ENCODE peak calls at places on chromosome 17, in ten cellular contexts. One of them, this sample, is unnamed.
A peak's percentile ranks its signal among the peaks of the same experiment; 100 is the strongest.

GRCh38 chr17:66191607-66192377 is at the start of gene CEP112:
- DNase-seq in skeletal muscle cell: peak; percentile 16
- DNase-seq in stimulated activated CD4-positive, alpha-beta T cell treated with anti-CD3 and anti-CD28 coated beads, TNF-alpha, amount 100 ng/mL, for 4 hours: peak; percentile 90
- DNase-seq in effector memory CD4-positive, alpha-beta T cell: peak; percentile 84
- DNase-seq in testis: peak; percentile 91
- DNase-seq in left ventricle myocardium inferior: peak; percentile 77
- DNase-seq in ascending aorta: peak; percentile 83
- DNase-seq in SK-N-DZ: peak; percentile 89
- DNase-seq in Panc1: no peak
- DNase-seq in BE2C: peak; percentile 89
- DNase-seq in this sample: peak; percentile 83

GRCh38 chr17:58111676-58112075 is 28.5 kb downstream of the DYNLL2 start:
- DNase-seq in skeletal muscle cell: no peak
- DNase-seq in stimulated activated CD4-positive, alpha-beta T cell treated with anti-CD3 and anti-CD28 coated beads, TNF-alpha, amount 100 ng/mL, for 4 hours: no peak
- DNase-seq in effector memory CD4-positive, alpha-beta T cell: no peak
- DNase-seq in testis: no peak
- DNase-seq in left ventricle myocardium inferior: no peak
- DNase-seq in ascending aorta: no peak
- DNase-seq in SK-N-DZ: no peak
- DNase-seq in Panc1: no peak
- DNase-seq in BE2C: no peak
- DNase-seq in this sample: no peak

GRCh38 chr17:9148908-9149536 is 127.7 kb downstream of the NTN1 start:
- DNase-seq in skeletal muscle cell: no peak
- DNase-seq in stimulated activated CD4-positive, alpha-beta T cell treated with anti-CD3 and anti-CD28 coated beads, TNF-alpha, amount 100 ng/mL, for 4 hours: no peak
- DNase-seq in effector memory CD4-positive, alpha-beta T cell: no peak
- DNase-seq in testis: no peak
- DNase-seq in left ventricle myocardium inferior: no peak
- DNase-seq in ascending aorta: no peak
- DNase-seq in SK-N-DZ: no peak
- DNase-seq in Panc1: no peak
- DNase-seq in BE2C: no peak
- DNase-seq in this sample: no peak

GRCh38 chr17:34580685-34581445 is 1.5 kb downstream of the TMEM132E start:
- DNase-seq in skeletal muscle cell: no peak
- DNase-seq in stimulated activated CD4-positive, alpha-beta T cell treated with anti-CD3 and anti-CD28 coated beads, TNF-alpha, amount 100 ng/mL, for 4 hours: no peak
- DNase-seq in effector memory CD4-positive, alpha-beta T cell: no peak
- DNase-seq in testis: peak; percentile 26
- DNase-seq in left ventricle myocardium inferior: no peak
- DNase-seq in ascending aorta: no peak
- DNase-seq in SK-N-DZ: peak; percentile 47
- DNase-seq in Panc1: no peak
- DNase-seq in BE2C: peak; percentile 43
- DNase-seq in this sample: no peak

GRCh38 chr17:29140051-29140582 is 40.1 kb downstream of the MYO18A start:
- DNase-seq in skeletal muscle cell: no peak
- DNase-seq in stimulated activated CD4-positive, alpha-beta T cell treated with anti-CD3 and anti-CD28 coated beads, TNF-alpha, amount 100 ng/mL, for 4 hours: peak; percentile 59
- DNase-seq in effector memory CD4-positive, alpha-beta T cell: peak; percentile 66
- DNase-seq in testis: peak; percentile 91
- DNase-seq in left ventricle myocardium inferior: peak; percentile 91
- DNase-seq in ascending aorta: peak; percentile 94
- DNase-seq in SK-N-DZ: peak; percentile 83
- DNase-seq in Panc1: no peak
- DNase-seq in BE2C: peak; percentile 72
- DNase-seq in this sample: peak; percentile 73

GRCh38 chr17:8799851-8800212 is 667 bp upstream of the MFSD6L start:
- DNase-seq in skeletal muscle cell: no peak
- DNase-seq in stimulated activated CD4-positive, alpha-beta T cell treated with anti-CD3 and anti-CD28 coated beads, TNF-alpha, amount 100 ng/mL, for 4 hours: no peak
- DNase-seq in effector memory CD4-positive, alpha-beta T cell: no peak
- DNase-seq in testis: peak; percentile 39
- DNase-seq in left ventricle myocardium inferior: no peak
- DNase-seq in ascending aorta: no peak
- DNase-seq in SK-N-DZ: no peak
- DNase-seq in Panc1: no peak
- DNase-seq in BE2C: no peak
- DNase-seq in this sample: no peak

GRCh38 chr17:56319531-56319930 is 166.3 kb downstream of the ANKFN1 start:
- DNase-seq in skeletal muscle cell: no peak
- DNase-seq in stimulated activated CD4-positive, alpha-beta T cell treated with anti-CD3 and anti-CD28 coated beads, TNF-alpha, amount 100 ng/mL, for 4 hours: no peak
- DNase-seq in effector memory CD4-positive, alpha-beta T cell: no peak
- DNase-seq in testis: no peak
- DNase-seq in left ventricle myocardium inferior: no peak
- DNase-seq in ascending aorta: no peak
- DNase-seq in SK-N-DZ: peak; percentile 15
- DNase-seq in Panc1: peak; percentile 13
- DNase-seq in BE2C: no peak
- DNase-seq in this sample: no peak

GRCh38 chr17:82232876-82233785 is 4.3 kb downstream of the SLC16A3 start:
- DNase-seq in skeletal muscle cell: no peak
- DNase-seq in stimulated activated CD4-positive, alpha-beta T cell treated with anti-CD3 and anti-CD28 coated beads, TNF-alpha, amount 100 ng/mL, for 4 hours: no peak
- DNase-seq in effector memory CD4-positive, alpha-beta T cell: no peak
- DNase-seq in testis: no peak
- DNase-seq in left ventricle myocardium inferior: peak; percentile 13
- DNase-seq in ascending aorta: no peak
- DNase-seq in SK-N-DZ: no peak
- DNase-seq in Panc1: no peak
- DNase-seq in BE2C: no peak
- DNase-seq in this sample: no peak

GRCh38 chr17:78342438-78343098 is 17.3 kb downstream of the SOCS3 start:
- DNase-seq in skeletal muscle cell: no peak
- DNase-seq in stimulated activated CD4-positive, alpha-beta T cell treated with anti-CD3 and anti-CD28 coated beads, TNF-alpha, amount 100 ng/mL, for 4 hours: no peak
- DNase-seq in effector memory CD4-positive, alpha-beta T cell: no peak
- DNase-seq in testis: peak; percentile 64
- DNase-seq in left ventricle myocardium inferior: peak; percentile 63
- DNase-seq in ascending aorta: peak; percentile 92
- DNase-seq in SK-N-DZ: no peak
- DNase-seq in Panc1: no peak
- DNase-seq in BE2C: no peak
- DNase-seq in this sample: no peak

GRCh38 chr17:74271902-74272563 is 2.0 kb upstream of the DNAI2 start:
- DNase-seq in skeletal muscle cell: no peak
- DNase-seq in stimulated activated CD4-positive, alpha-beta T cell treated with anti-CD3 and anti-CD28 coated beads, TNF-alpha, amount 100 ng/mL, for 4 hours: no peak
- DNase-seq in effector memory CD4-positive, alpha-beta T cell: no peak
- DNase-seq in testis: no peak
- DNase-seq in left ventricle myocardium inferior: peak; percentile 64
- DNase-seq in ascending aorta: no peak
- DNase-seq in SK-N-DZ: no peak
- DNase-seq in Panc1: no peak
- DNase-seq in BE2C: no peak
- DNase-seq in this sample: no peak

GRCh38 chr17:228223-228615 is 46.8 kb upstream of the DOC2B start:
- DNase-seq in skeletal muscle cell: no peak
- DNase-seq in stimulated activated CD4-positive, alpha-beta T cell treated with anti-CD3 and anti-CD28 coated beads, TNF-alpha, amount 100 ng/mL, for 4 hours: no peak
- DNase-seq in effector memory CD4-positive, alpha-beta T cell: no peak
- DNase-seq in testis: no peak
- DNase-seq in left ventricle myocardium inferior: peak; percentile 5
- DNase-seq in ascending aorta: no peak
- DNase-seq in SK-N-DZ: no peak
- DNase-seq in Panc1: no peak
- DNase-seq in BE2C: no peak
- DNase-seq in this sample: no peak

GRCh38 chr17:37294888-37295287 is 80.9 kb upstream of the C17orf78 start:
- DNase-seq in skeletal muscle cell: no peak
- DNase-seq in stimulated activated CD4-positive, alpha-beta T cell treated with anti-CD3 and anti-CD28 coated beads, TNF-alpha, amount 100 ng/mL, for 4 hours: no peak
- DNase-seq in effector memory CD4-positive, alpha-beta T cell: no peak
- DNase-seq in testis: no peak
- DNase-seq in left ventricle myocardium inferior: no peak
- DNase-seq in ascending aorta: no peak
- DNase-seq in SK-N-DZ: peak; percentile 19
- DNase-seq in Panc1: no peak
- DNase-seq in BE2C: no peak
- DNase-seq in this sample: no peak

GRCh38 chr17:41814195-41814594 is 1.4 kb downstream of the FKBP10 start:
- DNase-seq in skeletal muscle cell: no peak
- DNase-seq in stimulated activated CD4-positive, alpha-beta T cell treated with anti-CD3 and anti-CD28 coated beads, TNF-alpha, amount 100 ng/mL, for 4 hours: no peak
- DNase-seq in effector memory CD4-positive, alpha-beta T cell: no peak
- DNase-seq in testis: no peak
- DNase-seq in left ventricle myocardium inferior: no peak
- DNase-seq in ascending aorta: no peak
- DNase-seq in SK-N-DZ: no peak
- DNase-seq in Panc1: no peak
- DNase-seq in BE2C: peak; percentile 29
- DNase-seq in this sample: no peak

GRCh38 chr17:81004336-81005015 is 12.8 kb downstream of the CHMP6 start:
- DNase-seq in skeletal muscle cell: no peak
- DNase-seq in stimulated activated CD4-positive, alpha-beta T cell treated with anti-CD3 and anti-CD28 coated beads, TNF-alpha, amount 100 ng/mL, for 4 hours: no peak
- DNase-seq in effector memory CD4-positive, alpha-beta T cell: no peak
- DNase-seq in testis: no peak
- DNase-seq in left ventricle myocardium inferior: no peak
- DNase-seq in ascending aorta: no peak
- DNase-seq in SK-N-DZ: no peak
- DNase-seq in Panc1: no peak
- DNase-seq in BE2C: no peak
- DNase-seq in this sample: no peak

GRCh38 chr17:68777243-68777855 is 176.2 kb upstream of the FAM20A start:
- DNase-seq in skeletal muscle cell: no peak
- DNase-seq in stimulated activated CD4-positive, alpha-beta T cell treated with anti-CD3 and anti-CD28 coated beads, TNF-alpha, amount 100 ng/mL, for 4 hours: no peak
- DNase-seq in effector memory CD4-positive, alpha-beta T cell: no peak
- DNase-seq in testis: peak; percentile 77
- DNase-seq in left ventricle myocardium inferior: peak; percentile 35
- DNase-seq in ascending aorta: peak; percentile 79
- DNase-seq in SK-N-DZ: peak; percentile 26
- DNase-seq in Panc1: peak; percentile 48
- DNase-seq in BE2C: peak; percentile 40
- DNase-seq in this sample: no peak

This sample was measured in activated T-helper 1 cell treated with Interleukin-2 at 50 U/mL for 16 hours.